ENCODE peak calls at places on chromosomes 13 and 19, in eight cellular contexts. T is NCI-H146; X is epithelial cell of esophagus; C is astrocyte of the spinal cord; A is M059J; W is activated CD8-positive, alpha-beta memory T cell treated with anti-CD3 and anti-CD28 coated beads for 1 hour; O is tibial artery; P is nephron progenitor cell. Z is an unnamed sample.

GRCh38 chr19:51637362-51637978 is 7.3 kb upstream of the SIGLEC5 start:
- DNase-seq in T (no peak), X (no peak), C (no peak), A (peak), W (no peak), O (no peak), P (no peak), Z (no peak)

GRCh38 chr13:21966014-21966413 is 295.1 kb downstream of the FGF9 start:
- DNase-seq in T (no peak), X (no peak), C (no peak), A (no peak), W (no peak), O (no peak), P (no peak), Z (no peak)

GRCh38 chr13:90177519-90177918 is 1170.0 kb upstream of the MIR17HG start:
- DNase-seq in T (no peak), X (no peak), C (no peak), A (no peak), W (no peak), O (no peak), P (no peak), Z (no peak)

GRCh38 chr13:33617055-33617454 is 200.9 kb upstream of the RFC3 start:
- DNase-seq in T (no peak), X (no peak), C (no peak), A (no peak), W (no peak), O (no peak), P (no peak), Z (no peak)

GRCh38 chr13:44698076-44698475 is 121.9 kb upstream of the TSC22D1 start:
- DNase-seq in T (no peak), X (no peak), C (no peak), A (no peak), W (no peak), O (no peak), P (peak), Z (no peak)

GRCh38 chr19:45824041-45824471 is 8.9 kb upstream of the RSPH6A start:
- DNase-seq in T (no peak), X (peak), C (no peak), A (no peak), W (no peak), O (no peak), P (no peak), Z (no peak)

GRCh38 chr13:95197548-95197947 is 103.7 kb downstream of the ABCC4 start:
- DNase-seq in T (no peak), X (no peak), C (no peak), A (no peak), W (no peak), O (no peak), P (no peak), Z (no peak)

GRCh38 chr13:111893607-111894443 is 173.1 kb upstream of the SOX1 start:
- DNase-seq in T (peak), X (no peak), C (no peak), A (no peak), W (no peak), O (no peak), P (peak), Z (no peak)

GRCh38 chr19:362154-362553 is 17.6 kb upstream of the MIER2 start:
- DNase-seq in T (no peak), X (no peak), C (no peak), A (no peak), W (no peak), O (no peak), P (no peak), Z (no peak)